ENCODE peak calls at places on chromosome 20, in eight cellular contexts. F is upper lobe of left lung, Q is ovary, P is A549, G is stomach, B is sigmoid colon, C is transverse colon, T is H1. O is an unnamed sample.

GRCh38 chr20:14208956-14209355 is 128.5 kb downstream of the FLRT3 start:
- DNase-seq in C (no peak), Q (no peak), F (no peak), P (no peak), B (no peak), G (no peak), T (no peak), O (no peak)

GRCh38 chr20:53940883-53941546 is 129.4 kb downstream of the BCAS1 start:
- DNase-seq in Q (peak), G (no peak), C (no peak), B (no peak), F (no peak), P (peak), T (no peak), O (peak)

GRCh38 chr20:23088891-23089290 is 2.8 kb upstream of the CD93 start:
- DNase-seq in C (no peak), B (no peak), P (no peak), F (peak), Q (no peak), T (no peak), G (no peak), O (no peak)

GRCh38 chr20:39785252-39785917 is 823.2 kb downstream of the DHX35 start:
- DNase-seq in F (no peak), T (no peak), C (no peak), P (no peak), B (no peak), Q (no peak), G (no peak), O (no peak)

GRCh38 chr20:1415667-1416468 is 23.0 kb upstream of the FKBP1A start:
- DNase-seq in G (no peak), T (no peak), C (no peak), Q (no peak), B (no peak), P (peak), F (no peak), O (no peak)

GRCh38 chr20:31497838-31498540 is 16.3 kb upstream of the HM13 start:
- DNase-seq in T (no peak), Q (no peak), G (no peak), B (no peak), C (no peak), F (no peak), P (no peak), O (no peak)

GRCh38 chr20:46388945-46389344 is 17.5 kb downstream of the ELMO2 start:
- DNase-seq in P (no peak), Q (no peak), T (no peak), F (no peak), C (no peak), B (peak), G (no peak), O (no peak)

GRCh38 chr20:25283221-25283951 is 35.5 kb downstream of the PYGB start:
- DNase-seq in B (peak), F (peak), Q (peak), C (peak), T (no peak), P (no peak), G (peak), O (peak)

GRCh38 chr20:16030253-16030652 is 543.0 kb downstream of the KIF16B start:
- DNase-seq in Q (no peak), P (no peak), T (no peak), F (no peak), G (no peak), C (no peak), B (no peak), O (no peak)

GRCh38 chr20:46814366-46815232 is 80.0 kb upstream of the EYA2 start:
- DNase-seq in B (no peak), P (peak), F (no peak), Q (no peak), G (peak), T (no peak), C (no peak), O (no peak)

GRCh38 chr20:48609491-48609978 is 218.3 kb downstream of the PREX1 start:
- DNase-seq in P (no peak), T (no peak), Q (no peak), F (no peak), C (no peak), B (no peak), G (no peak), O (no peak)

GRCh38 chr20:38870733-38871559 is 55.3 kb upstream of the FAM83D start:
- DNase-seq in B (no peak), G (no peak), Q (no peak), P (peak), T (no peak), C (peak), F (no peak), O (no peak)

GRCh38 chr20:13205848-13206434 is 15.1 kb upstream of the ISM1 start:
- DNase-seq in B (no peak), C (no peak), F (no peak), G (no peak), T (no peak), P (no peak), Q (no peak), O (no peak)

GRCh38 chr20:38191654-38192053 is 26.6 kb upstream of the TGM2 start:
- DNase-seq in F (no peak), P (no peak), C (no peak), T (no peak), Q (no peak), G (no peak), B (peak), O (no peak)

DNA sequence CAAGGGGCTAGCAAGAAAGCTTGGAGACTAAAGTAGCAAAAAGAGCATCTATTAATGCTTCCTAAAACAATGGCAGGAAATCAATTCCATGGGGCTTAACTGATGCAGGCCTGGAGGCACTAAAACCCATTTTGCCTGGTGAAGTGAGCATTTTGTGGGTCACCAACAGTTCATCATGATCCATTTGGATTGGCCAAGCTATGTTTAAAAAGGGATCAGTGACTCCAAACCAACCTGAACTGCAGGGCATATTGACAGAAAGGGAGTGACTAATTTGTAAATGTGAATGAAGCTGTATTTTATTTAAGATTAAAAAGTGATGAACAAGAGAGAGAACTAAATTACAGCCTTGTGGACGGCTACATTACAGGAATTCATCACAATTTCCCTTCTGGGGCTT is 132.0 kb downstream of the PCSK2 start:
- DNase-seq in G (no peak), F (no peak), B (no peak), C (no peak), T (no peak), P (no peak), Q (no peak), O (no peak)
- TF ChIP-seq EP300 in G (no peak), F (no peak), B (no peak), C (no peak), T (no peak), P (no peak), Q (no peak), O (no peak)

DNA sequence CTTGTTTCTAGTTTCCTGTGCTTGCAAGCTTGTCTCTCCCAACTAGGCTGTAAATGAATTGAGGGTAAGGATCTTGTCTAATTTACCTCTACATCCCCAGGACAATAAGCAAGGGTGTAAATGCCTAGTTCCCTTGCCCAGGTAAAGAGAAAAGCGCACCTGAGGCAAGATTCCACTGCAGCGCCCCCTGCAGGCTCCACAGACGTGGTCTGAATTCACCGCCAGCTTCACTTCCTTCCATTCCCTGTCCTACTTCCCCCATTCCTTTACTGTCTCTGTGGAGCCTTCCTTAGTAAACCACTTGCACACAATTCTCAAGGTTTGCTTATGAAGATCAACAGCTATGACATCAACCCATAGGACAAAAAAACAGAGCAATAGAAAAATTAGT is 42.3 kb downstream of the ANKEF1 start:
- DNase-seq in T (no peak), B (no peak), G (no peak), P (no peak), C (peak), F (no peak), Q (no peak), O (no peak)
- TF ChIP-seq CTCF in T (peak), B (no peak), G (no peak), P (peak), C (no peak), F (no peak), Q (no peak), O (no peak)

GRCh38 chr20:34301587-34302311 is 1.4 kb downstream of the AHCY start:
- DNase-seq in T (no peak), B (no peak), G (no peak), P (no peak), C (peak), Q (peak), F (no peak), O (no peak)

GRCh38 chr20:34299925-34300806 is 3.0 kb downstream of the AHCY start:
- DNase-seq in B (no peak), G (no peak), C (no peak), T (no peak), Q (no peak), F (no peak), P (no peak), O (no peak)

GRCh38 chr20:34300809-34301586 is 2.2 kb downstream of the AHCY start:
- DNase-seq in P (no peak), G (no peak), T (no peak), Q (no peak), C (no peak), F (no peak), B (no peak), O (no peak)

GRCh38 chr20:34302312-34302722 is 838 bp downstream of the AHCY start:
- DNase-seq in Q (no peak), C (no peak), T (no peak), G (no peak), P (peak), B (no peak), F (no peak), O (no peak)

GRCh38 chr20:34302723-34303528 is at the start of gene AHCY:
- DNase-seq in T (peak), C (peak), Q (peak), B (peak), F (peak), P (peak), G (peak), O (peak)
- TF ChIP-seq POLR2A in T (peak), C (peak), Q (peak), B (no peak), F (no peak), P (peak), G (peak), O (peak)

GRCh38 chr20:51092238-51092822 is 69.4 kb upstream of the KCNG1 start:
- DNase-seq in Q (no peak), F (no peak), B (no peak), C (no peak), T (no peak), P (no peak), G (no peak), O (no peak)

GRCh38 chr20:51094221-51094620 is 71.3 kb upstream of the KCNG1 start:
- DNase-seq in P (no peak), G (no peak), C (no peak), T (no peak), B (no peak), F (no peak), Q (no peak), O (no peak)

GRCh38 chr20:51091564-51092195 is 68.8 kb upstream of the KCNG1 start:
- DNase-seq in C (no peak), Q (no peak), G (no peak), T (no peak), P (no peak), B (no peak), F (no peak), O (no peak)

GRCh38 chr20:51095755-51096509 is 73.0 kb upstream of the KCNG1 start:
- DNase-seq in P (no peak), Q (no peak), T (no peak), G (no peak), C (no peak), F (no peak), B (no peak), O (no peak)

DNA sequence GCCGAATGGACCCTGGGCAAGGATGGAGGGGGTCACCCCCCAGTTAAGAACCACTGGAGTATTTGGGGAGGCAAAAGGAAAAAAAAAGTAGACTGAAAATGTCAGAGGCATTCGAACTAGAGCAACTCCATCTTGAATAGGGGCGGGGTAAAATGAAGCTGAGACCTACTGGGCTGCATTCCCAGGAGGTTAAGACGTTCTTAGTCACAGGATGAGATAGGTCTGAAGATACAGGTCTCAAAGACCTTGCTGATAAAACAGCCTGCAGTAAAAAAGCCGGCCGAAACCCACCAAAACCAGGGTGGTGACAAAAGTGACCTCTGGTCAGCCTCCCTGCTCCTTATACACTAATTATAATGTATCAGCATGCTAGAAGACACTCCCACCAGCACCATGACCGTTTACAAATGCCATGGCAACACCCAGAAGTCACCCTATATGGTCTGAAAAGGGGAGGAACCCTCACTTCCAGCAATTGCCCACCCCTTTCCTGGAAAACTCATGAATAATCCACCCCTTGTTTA is 70.4 kb upstream of the KCNG1 start:
- DNase-seq in C (no peak), B (no peak), G (no peak), Q (no peak), T (no peak), F (no peak), P (no peak), O (no peak)
- TF ChIP-seq EP300 in C (no peak), B (no peak), G (no peak), Q (no peak), T (no peak), F (no peak), P (no peak), O (no peak)

GRCh38 chr20:52785678-52786077 is 186.5 kb upstream of the TSHZ2 start:
- DNase-seq in F (no peak), B (no peak), Q (no peak), G (no peak), T (no peak), C (no peak), P (no peak), O (no peak)

GRCh38 chr20:52779125-52779524 is 193.0 kb upstream of the TSHZ2 start:
- DNase-seq in T (no peak), G (no peak), C (no peak), Q (no peak), P (no peak), B (no peak), F (no peak), O (no peak)

GRCh38 chr20:52789716-52790115 is 182.4 kb upstream of the TSHZ2 start:
- DNase-seq in Q (no peak), T (no peak), B (no peak), C (no peak), P (no peak), G (no peak), F (no peak), O (no peak)

DNA sequence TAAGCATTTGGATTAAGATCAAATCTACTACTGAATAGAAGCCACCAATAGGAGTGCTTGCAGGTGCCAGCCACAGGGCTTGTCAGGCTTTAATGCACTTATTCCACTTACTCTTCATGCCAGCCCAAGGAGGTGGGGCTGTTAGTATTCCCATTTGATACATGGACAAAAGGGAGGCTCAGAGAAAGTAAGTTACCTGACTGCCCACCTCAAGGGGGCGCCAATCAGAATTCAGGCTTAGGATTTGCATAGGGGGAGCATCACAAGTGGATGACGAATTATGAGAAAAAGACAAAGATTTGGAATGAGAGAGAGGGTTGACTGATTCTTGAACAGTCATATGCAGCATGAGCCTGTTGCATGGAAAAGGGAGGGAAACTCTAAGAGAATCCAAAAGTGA is 188.4 kb upstream of the TSHZ2 start:
- DNase-seq in T (peak), G (no peak), F (no peak), P (no peak), B (no peak), C (no peak), Q (no peak), O (no peak)
- TF ChIP-seq CTCF in T (peak), G (no peak), F (no peak), P (no peak), B (no peak), C (no peak), Q (no peak), O (no peak)

GRCh38 chr20:34709044-34709835 is 5.1 kb downstream of the TP53INP2 start:
- DNase-seq in Q (peak), T (no peak), F (peak), P (peak), G (peak), C (peak), B (peak), O (peak)
- TF ChIP-seq POLR2A in Q (peak), T (no peak), F (no peak), P (peak), G (no peak), C (peak), B (peak), O (peak)

GRCh38 chr20:56368351-56369134 is 9.8 kb downstream of the FAM210B start:
- DNase-seq in T (no peak), F (no peak), Q (no peak), C (no peak), P (no peak), G (no peak), B (no peak), O (no peak)

GRCh38 chr20:56372850-56373249 is 14.1 kb downstream of the FAM210B start:
- DNase-seq in T (no peak), G (no peak), F (no peak), P (no peak), Q (no peak), C (no peak), B (no peak), O (no peak)

GRCh38 chr20:56371977-56372376 is 13.2 kb downstream of the FAM210B start:
- DNase-seq in C (no peak), B (no peak), F (no peak), P (no peak), G (no peak), T (no peak), Q (no peak), O (no peak)

DNA sequence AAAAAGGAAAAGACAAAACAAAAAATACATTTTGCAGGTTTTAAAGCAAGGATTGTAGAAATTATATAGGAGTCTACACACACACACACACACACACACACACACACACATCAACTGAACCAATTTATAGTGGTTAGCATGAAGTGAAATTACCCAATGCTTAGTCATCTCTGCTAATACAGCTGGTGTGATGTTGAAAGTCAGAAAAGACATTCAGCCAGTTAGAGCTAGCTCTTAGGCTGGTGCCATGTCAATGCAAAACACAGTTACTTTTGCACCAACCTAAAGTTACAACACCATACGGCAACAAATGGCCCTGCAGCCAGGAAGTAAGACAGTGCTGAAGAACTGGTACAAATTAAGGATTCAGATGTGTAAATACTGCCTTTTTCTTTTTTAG is 15.2 kb downstream of the FAM210B start:
- DNase-seq in C (no peak), T (no peak), P (no peak), F (no peak), G (no peak), Q (no peak), B (no peak), O (no peak)
- TF ChIP-seq EP300 in C (no peak), T (no peak), P (no peak), F (no peak), G (no peak), Q (no peak), B (no peak), O (no peak)

GRCh38 chr20:11755071-11755881 is 162.4 kb upstream of the BTBD3 start:
- DNase-seq in B (peak), F (no peak), G (no peak), C (no peak), T (no peak), Q (no peak), P (no peak), O (no peak)
- TF ChIP-seq CTCF in B (no peak), F (no peak), G (no peak), C (peak), T (no peak), Q (no peak), P (no peak), O (no peak)

O was measured in tibial nerve.